ENCODE peak calls at places on chromosomes 1 and 21, in ten cellular contexts. H is pancreas, E is NB4, V is tibial artery, G is left ventricle myocardium inferior, Y is fibroblast of pulmonary artery, N is fibroblast of mammary gland, S is tibial nerve, Z is lung, I is choroid plexus epithelial cell. R is an unnamed sample.

GRCh38 chr1:59008599-59009347 is 224.9 kb upstream of the JUN start:
- DNase-seq in H (no peak), E (no peak), V (no peak), G (no peak), Y (no peak), N (peak), S (no peak), Z (no peak), I (peak), R (no peak)

GRCh38 chr1:207218512-207219352 is 102.7 kb upstream of the CD55 start:
- DNase-seq in H (peak), E (no peak), V (no peak), G (no peak), Y (no peak), N (no peak), S (no peak), Z (peak), I (no peak), R (no peak)

GRCh38 chr1:46223472-46223943 is 20.4 kb downstream of the LURAP1 start:
- DNase-seq in H (peak), E (peak), V (peak), G (peak), Y (peak), N (peak), S (peak), Z (peak), I (peak), R (peak)

GRCh38 chr1:89910780-89911179 is 84.1 kb upstream of the ZNF326 start:
- DNase-seq in H (no peak), E (no peak), V (no peak), G (no peak), Y (peak), N (peak), S (no peak), Z (no peak), I (peak), R (peak)

GRCh38 chr1:29094433-29094832 is 29.3 kb downstream of the TMEM200B start:
- DNase-seq in H (no peak), E (no peak), V (no peak), G (no peak), Y (no peak), N (no peak), S (no peak), Z (no peak), I (no peak), R (no peak)

GRCh38 chr1:234975122-234975940 is 153.3 kb downstream of the TOMM20 start:
- DNase-seq in H (no peak), E (peak), V (no peak), G (no peak), Y (peak), N (peak), S (no peak), Z (no peak), I (peak), R (peak)

GRCh38 chr1:228994691-228995090 is 259.4 kb downstream of the RHOU start:
- DNase-seq in H (no peak), E (no peak), V (no peak), G (no peak), Y (no peak), N (no peak), S (no peak), Z (no peak), I (no peak), R (no peak)

GRCh38 chr1:11984121-11984520 is 3.9 kb downstream of the MFN2 start:
- DNase-seq in H (no peak), E (no peak), V (no peak), G (no peak), Y (no peak), N (no peak), S (no peak), Z (no peak), I (peak), R (no peak)

GRCh38 chr1:56411484-56412180 is 167.7 kb downstream of the PLPP3 start:
- DNase-seq in H (peak), E (no peak), V (peak), G (peak), Y (peak), N (peak), S (no peak), Z (no peak), I (no peak), R (no peak)

GRCh38 chr1:116515702-116516101 is 55.1 kb downstream of the CD58 start:
- DNase-seq in H (no peak), E (peak), V (no peak), G (no peak), Y (no peak), N (no peak), S (no peak), Z (no peak), I (no peak), R (no peak)

GRCh38 chr1:231170875-231171274 is 9.0 kb downstream of the TRIM67 start:
- DNase-seq in H (no peak), E (no peak), V (no peak), G (no peak), Y (no peak), N (no peak), S (no peak), Z (no peak), I (no peak), R (no peak)

GRCh38 chr21:25660233-25660632 is 21.2 kb downstream of the JAM2 start:
- DNase-seq in H (no peak), E (no peak), V (no peak), G (no peak), Y (no peak), N (no peak), S (no peak), Z (no peak), I (no peak), R (no peak)

GRCh38 chr1:166289309-166289708 is 122.5 kb upstream of the FAM78B start:
- DNase-seq in H (no peak), E (no peak), V (no peak), G (no peak), Y (no peak), N (no peak), S (no peak), Z (no peak), I (no peak), R (no peak)

GRCh38 chr1:162357681-162358266 is 18.9 kb downstream of the SPATA46 start:
- DNase-seq in H (no peak), E (peak), V (no peak), G (no peak), Y (peak), N (peak), S (no peak), Z (no peak), I (peak), R (peak)
- TF ChIP-seq CTCF in H (no peak), E (peak), V (no peak), G (peak), Y (peak), N (peak), S (no peak), Z (no peak), I (peak), R (peak)

GRCh38 chr1:6485140-6485936 is 6.1 kb downstream of the PLEKHG5 start:
- DNase-seq in H (peak), E (no peak), V (no peak), G (no peak), Y (no peak), N (no peak), S (no peak), Z (no peak), I (no peak), R (no peak)

GRCh38 chr1:6484826-6485139 is 6.7 kb downstream of the PLEKHG5 start:
- DNase-seq in H (no peak), E (no peak), V (no peak), G (no peak), Y (no peak), N (no peak), S (no peak), Z (no peak), I (no peak), R (no peak)

GRCh38 chr1:6487804-6488484 is 3.5 kb downstream of the PLEKHG5 start:
- DNase-seq in H (peak), E (no peak), V (no peak), G (no peak), Y (no peak), N (no peak), S (no peak), Z (no peak), I (no peak), R (no peak)

GRCh38 chr1:6486433-6487011 is 4.9 kb downstream of the PLEKHG5 start:
- DNase-seq in H (peak), E (peak), V (peak), G (peak), Y (peak), N (peak), S (peak), Z (peak), I (peak), R (peak)

GRCh38 chr1:6485937-6486250 is 5.6 kb downstream of the PLEKHG5 start:
- DNase-seq in H (peak), E (no peak), V (no peak), G (no peak), Y (no peak), N (no peak), S (no peak), Z (no peak), I (no peak), R (no peak)
- H3K4me3 ChIP-seq in H (no peak), E (no peak), V (peak), G (peak), Y (peak), N (no peak), S (no peak), Z (no peak), I (peak), R (peak)

GRCh38 chr1:17023573-17023972 is 11.8 kb upstream of the ATP13A2 start:
- DNase-seq in H (no peak), E (no peak), V (no peak), G (no peak), Y (no peak), N (no peak), S (no peak), Z (no peak), I (no peak), R (no peak)
- TF ChIP-seq CTCF in H (no peak), E (no peak), V (no peak), G (no peak), Y (no peak), N (peak), S (no peak), Z (no peak), I (peak), R (no peak)

GRCh38 chr1:174991473-174991872 is 8.3 kb upstream of the CACYBP start:
- DNase-seq in H (no peak), E (no peak), V (no peak), G (no peak), Y (no peak), N (no peak), S (no peak), Z (no peak), I (no peak), R (no peak)

GRCh38 chr1:174989540-174990181 is 10.1 kb upstream of the CACYBP start:
- DNase-seq in H (no peak), E (no peak), V (no peak), G (no peak), Y (no peak), N (no peak), S (peak), Z (no peak), I (no peak), R (no peak)

GRCh38 chr1:174988986-174989385 is 10.8 kb upstream of the CACYBP start:
- DNase-seq in H (no peak), E (no peak), V (no peak), G (no peak), Y (no peak), N (no peak), S (no peak), Z (no peak), I (no peak), R (no peak)

GRCh38 chr1:174988539-174988938 is 11.2 kb upstream of the CACYBP start:
- DNase-seq in H (no peak), E (no peak), V (no peak), G (no peak), Y (no peak), N (no peak), S (no peak), Z (no peak), I (no peak), R (no peak)

DNA sequence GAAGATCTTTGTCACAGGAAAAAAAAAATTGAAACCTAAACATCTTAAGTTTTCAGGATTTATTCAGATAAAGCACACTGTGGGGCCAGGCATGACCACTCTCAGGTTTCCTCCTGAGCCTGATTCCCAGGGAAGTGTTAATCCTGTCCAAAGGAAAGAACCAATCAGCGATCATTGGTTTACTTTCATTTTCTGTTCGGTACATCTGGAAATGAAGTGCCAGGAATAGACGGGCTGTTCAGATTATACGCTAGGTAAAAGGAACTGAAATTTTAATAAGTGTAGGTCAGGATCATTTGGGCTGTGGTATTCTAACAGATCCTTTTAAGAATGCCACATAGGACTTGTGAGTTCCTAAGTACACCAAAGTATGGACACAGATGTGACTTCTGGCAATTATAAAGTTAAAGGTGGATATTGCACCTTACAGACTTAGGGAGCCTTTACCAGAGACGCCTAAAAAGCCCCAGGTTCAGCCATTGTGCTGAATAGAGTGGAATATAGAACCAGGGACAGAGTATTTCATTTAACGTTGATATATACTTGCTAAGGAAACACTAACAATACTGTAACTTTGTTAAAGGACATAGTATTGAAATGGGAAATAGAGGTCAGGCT is 9.3 kb upstream of the CACYBP start:
- DNase-seq in H (no peak), E (peak), V (no peak), G (no peak), Y (peak), N (peak), S (no peak), Z (no peak), I (peak), R (peak)
- H3K4me3 ChIP-seq in H (peak), E (peak), V (peak), G (peak), Y (peak), N (peak), S (peak), Z (peak), I (peak), R (peak)

GRCh38 chr1:78383923-78384322 is 106.9 kb upstream of the PTGFR start:
- DNase-seq in H (no peak), E (no peak), V (no peak), G (no peak), Y (peak), N (no peak), S (no peak), Z (no peak), I (no peak), R (no peak)

GRCh38 chr1:78388275-78388674 is 102.5 kb upstream of the PTGFR start:
- DNase-seq in H (no peak), E (no peak), V (no peak), G (no peak), Y (no peak), N (no peak), S (no peak), Z (no peak), I (peak), R (no peak)

GRCh38 chr1:78387872-78388271 is 102.9 kb upstream of the PTGFR start:
- DNase-seq in H (no peak), E (no peak), V (no peak), G (no peak), Y (peak), N (no peak), S (no peak), Z (no peak), I (peak), R (no peak)

DNA sequence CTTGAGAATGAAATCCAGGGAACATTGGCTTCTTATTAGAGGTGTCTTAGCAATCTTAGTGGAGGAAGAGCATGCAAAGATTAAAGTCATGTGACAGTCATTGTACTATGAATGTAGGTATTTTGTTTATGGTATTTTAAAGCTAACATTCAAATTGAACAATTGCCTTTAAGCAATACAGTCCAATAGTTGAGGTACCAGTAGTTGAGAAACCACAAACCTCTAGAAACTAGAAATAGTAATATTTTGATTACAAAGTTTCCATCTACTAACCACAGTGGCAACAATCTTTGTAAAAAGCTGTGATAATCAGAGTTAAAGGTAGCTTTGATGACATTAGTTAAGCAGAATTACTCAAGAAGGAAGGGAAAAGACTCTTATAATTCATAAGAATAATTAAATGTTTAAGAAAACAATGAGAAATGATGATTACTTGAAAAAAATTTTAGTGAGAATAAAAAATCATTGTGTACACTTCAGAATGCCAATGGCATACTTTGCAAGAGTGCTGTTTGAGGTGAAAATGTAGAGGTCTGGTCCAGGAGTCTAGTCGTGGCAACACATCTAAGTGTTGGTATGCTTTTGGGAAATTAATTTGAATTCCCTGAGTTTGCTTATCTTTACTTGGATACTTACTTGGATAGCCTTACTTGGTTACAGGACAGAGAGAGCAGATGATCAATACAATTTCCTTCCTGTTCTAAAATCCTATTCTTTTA is 104.9 kb upstream of the PTGFR start:
- DNase-seq in H (no peak), E (no peak), V (no peak), G (no peak), Y (no peak), N (no peak), S (no peak), Z (no peak), I (no peak), R (no peak)
- TF ChIP-seq CTCF in H (no peak), E (no peak), V (no peak), G (no peak), Y (no peak), N (no peak), S (no peak), Z (no peak), I (no peak), R (no peak)

DNA sequence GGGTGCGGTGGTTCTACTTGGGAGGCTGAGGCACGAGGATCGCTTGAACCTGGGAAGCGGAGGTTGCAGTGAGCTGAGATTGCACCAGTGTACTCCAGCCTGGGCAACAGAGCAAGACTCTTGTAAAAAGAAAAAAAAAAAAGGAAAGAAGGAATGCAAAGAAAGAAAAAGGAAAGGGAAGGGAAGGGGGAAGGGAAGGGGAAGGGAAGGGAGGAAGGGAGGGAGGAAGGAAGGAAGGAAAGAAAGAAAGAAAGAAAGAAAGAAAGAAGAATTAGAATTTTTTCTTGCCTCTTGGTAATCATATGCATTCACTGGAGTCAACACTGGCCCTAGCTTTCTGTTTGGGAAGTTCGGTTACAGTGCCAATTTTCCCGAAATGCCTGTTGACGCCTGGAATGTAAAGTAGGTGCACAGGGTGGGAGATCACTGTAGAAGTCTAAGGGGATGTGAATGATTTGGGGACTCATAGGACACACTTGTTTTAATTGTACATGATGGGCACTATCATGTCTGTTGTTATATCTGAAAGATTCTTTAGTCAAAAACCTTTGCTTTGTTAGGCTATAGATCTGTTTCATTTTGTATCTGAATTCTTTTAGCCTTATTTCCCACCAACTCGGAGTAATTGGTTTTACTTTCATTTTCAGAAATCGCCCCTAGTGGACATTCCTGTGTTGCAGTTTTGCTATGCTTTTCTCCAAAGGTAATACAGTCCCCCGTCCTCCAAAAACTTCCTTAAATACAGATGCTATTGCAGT is 59.8 kb upstream of the MORC3 start:
- DNase-seq in H (no peak), E (peak), V (no peak), G (no peak), Y (peak), N (peak), S (peak), Z (peak), I (peak), R (peak)
- H3K4me3 ChIP-seq in H (peak), E (peak), V (peak), G (peak), Y (peak), N (peak), S (peak), Z (peak), I (peak), R (peak)

GRCh38 chr1:82604524-82604923 is 803.8 kb downstream of the ADGRL2 start:
- DNase-seq in H (no peak), E (no peak), V (no peak), G (no peak), Y (no peak), N (no peak), S (no peak), Z (no peak), I (no peak), R (no peak)
- TF ChIP-seq CTCF in H (no peak), E (no peak), V (no peak), G (no peak), Y (no peak), N (no peak), S (no peak), Z (no peak), I (no peak), R (peak)

GRCh38 chr21:31088196-31088751 is 50.0 kb upstream of the KRTAP19-8 start:
- DNase-seq in H (peak), E (no peak), V (no peak), G (no peak), Y (no peak), N (no peak), S (no peak), Z (no peak), I (no peak), R (no peak)
- H3K4me3 ChIP-seq in H (no peak), E (no peak), V (no peak), G (no peak), Y (no peak), N (no peak), S (no peak), Z (no peak), I (no peak), R (no peak)

GRCh38 chr1:47449702-47450552 is 12.1 kb downstream of the FOXD2 start:
- DNase-seq in H (peak), E (no peak), V (no peak), G (peak), Y (no peak), N (no peak), S (no peak), Z (peak), I (peak), R (no peak)
- TF ChIP-seq CTCF in H (peak), E (peak), V (no peak), G (peak), Y (peak), N (peak), S (peak), Z (peak), I (peak), R (peak)

GRCh38 chr1:7703321-7704213 is 67.5 kb upstream of the VAMP3 start:
- DNase-seq in H (peak), E (no peak), V (peak), G (peak), Y (no peak), N (no peak), S (no peak), Z (no peak), I (no peak), R (no peak)
- H3K4me3 ChIP-seq in H (no peak), E (no peak), V (peak), G (peak), Y (no peak), N (no peak), S (peak), Z (peak), I (no peak), R (no peak)